ENCODE peak calls at places on chromosome 7, in six cellular contexts. F, S, G, M, P and Z are unnamed samples.

GRCh38 chr7:106346678-106347217 is 62.0 kb upstream of the NAMPT start:
- DNase-seq in F (no peak), S (no peak), G (no peak), M (peak; percentile 85), P (no peak), Z (peak; percentile 75)

GRCh38 chr7:108016841-108017775 is 14.1 kb upstream of the LAMB1 start:
- DNase-seq in F (no peak), S (peak; percentile 55), G (no peak), M (peak; percentile 45), P (no peak), Z (no peak)

GRCh38 chr7:47241112-47242065 is 340.5 kb downstream of the TNS3 start:
- DNase-seq in F (no peak), S (no peak), G (no peak), M (no peak), P (no peak), Z (no peak)

GRCh38 chr7:43394441-43395130 is 188.3 kb upstream of the STK17A start:
- DNase-seq in F (no peak), S (no peak), G (no peak), M (peak; percentile 6), P (no peak), Z (no peak)

GRCh38 chr7:129781128-129781855 is 169.8 kb downstream of the NRF1 start:
- DNase-seq in F (no peak), S (no peak), G (no peak), M (no peak), P (peak; percentile 62), Z (no peak)

GRCh38 chr7:133061792-133062191 is 20.1 kb downstream of the CHCHD3 start:
- DNase-seq in F (no peak), S (no peak), G (no peak), M (no peak), P (no peak), Z (no peak)

GRCh38 chr7:122260336-122260735 is 44.2 kb downstream of the FEZF1 start:
- DNase-seq in F (no peak), S (no peak), G (no peak), M (no peak), P (no peak), Z (no peak)

GRCh38 chr7:19108985-19109946 is 8.2 kb downstream of the TWIST1 start:
- DNase-seq in F (no peak), S (no peak), G (no peak), M (no peak), P (no peak), Z (no peak)

GRCh38 chr7:43112941-43113621 is 634 bp downstream of the HECW1 start:
- DNase-seq in F (peak; percentile 28), S (no peak), G (peak; percentile 29), M (peak; percentile 11), P (peak; percentile 59), Z (no peak)

GRCh38 chr7:129089521-129090212 is 34.8 kb upstream of the TNPO3 start:
- DNase-seq in F (no peak), S (no peak), G (no peak), M (no peak), P (no peak), Z (no peak)

GRCh38 chr7:18087687-18088078 is 60.0 kb upstream of the PRPS1L1 start:
- DNase-seq in F (no peak), S (no peak), G (no peak), M (peak; percentile 9), P (no peak), Z (no peak)

GRCh38 chr7:106952658-106953231 is 87.7 kb downstream of the PIK3CG start:
- DNase-seq in F (no peak), S (no peak), G (no peak), M (peak; percentile 95), P (no peak), Z (no peak)

GRCh38 chr7:132422502-132423101 is 153.7 kb downstream of the PLXNA4 start:
- DNase-seq in F (no peak), S (no peak), G (no peak), M (no peak), P (no peak), Z (no peak)

GRCh38 chr7:149422914-149423285 is 38.0 kb downstream of the ZNF777 start:
- DNase-seq in F (no peak), S (no peak), G (peak; percentile 39), M (no peak), P (no peak), Z (no peak)

GRCh38 chr7:83469076-83469475 is 179.9 kb downstream of the SEMA3E start:
- DNase-seq in F (no peak), S (no peak), G (no peak), M (no peak), P (no peak), Z (no peak)

GRCh38 chr7:91759205-91759863 is 121.2 kb downstream of the MTERF1 start:
- DNase-seq in F (peak; percentile 65), S (peak; percentile 79), G (no peak), M (peak; percentile 32), P (no peak), Z (peak; percentile 22)

DNA sequence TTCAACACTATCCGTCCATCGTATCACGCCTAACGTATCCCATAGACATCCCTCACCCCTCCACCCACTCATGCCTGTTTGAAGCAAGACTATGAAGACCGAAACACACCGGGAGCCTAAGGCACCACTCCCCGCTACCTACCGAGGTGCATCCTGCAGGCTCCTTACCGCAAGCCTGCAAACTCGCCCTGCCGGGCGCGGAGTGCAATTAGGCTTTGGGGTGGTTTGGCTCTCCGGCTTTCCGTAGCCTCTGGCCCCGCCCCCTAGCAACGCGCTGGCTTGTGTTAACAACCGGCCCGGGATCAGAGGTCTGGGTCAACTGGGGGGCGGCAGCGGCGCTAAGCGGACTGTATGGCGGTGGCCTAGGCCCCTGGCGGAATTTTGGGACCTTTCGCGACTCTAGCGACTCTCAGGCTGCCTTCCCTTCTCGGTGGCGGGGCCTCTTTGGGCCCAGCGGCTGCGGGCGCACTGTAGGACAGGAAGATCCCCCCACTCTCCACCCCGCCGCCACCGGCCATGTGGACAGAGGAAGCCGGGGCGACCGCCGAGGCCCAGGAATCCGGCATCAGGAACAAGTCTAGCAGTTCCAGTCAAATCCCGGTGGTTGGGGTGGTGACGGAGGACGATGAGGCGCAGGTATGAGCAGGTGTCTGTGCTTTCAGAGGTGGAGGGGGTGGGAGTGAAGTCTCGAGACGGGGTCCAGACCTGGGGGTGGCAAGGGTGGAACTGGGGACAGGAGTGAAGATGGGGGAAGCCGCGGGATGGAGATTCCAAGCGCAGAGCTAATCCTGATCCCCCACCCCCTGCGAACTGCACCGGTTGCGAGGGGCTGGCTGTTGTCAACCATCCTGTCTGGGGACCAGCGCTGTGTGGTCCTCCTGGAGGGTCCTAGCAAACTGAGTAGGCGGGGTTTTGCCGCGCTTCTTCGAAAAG is at the start of gene CFAP69:
- DNase-seq in F (peak; percentile 90), S (peak; percentile 78), G (peak; percentile 60), M (peak; percentile 95), P (peak; percentile 97), Z (peak; percentile 64)
- TF ChIP-seq POLR2AphosphoS5 in F (peak; percentile 92), S (peak; percentile 65), G (no peak), M (peak; percentile 36), P (no peak), Z (no peak)

DNA sequence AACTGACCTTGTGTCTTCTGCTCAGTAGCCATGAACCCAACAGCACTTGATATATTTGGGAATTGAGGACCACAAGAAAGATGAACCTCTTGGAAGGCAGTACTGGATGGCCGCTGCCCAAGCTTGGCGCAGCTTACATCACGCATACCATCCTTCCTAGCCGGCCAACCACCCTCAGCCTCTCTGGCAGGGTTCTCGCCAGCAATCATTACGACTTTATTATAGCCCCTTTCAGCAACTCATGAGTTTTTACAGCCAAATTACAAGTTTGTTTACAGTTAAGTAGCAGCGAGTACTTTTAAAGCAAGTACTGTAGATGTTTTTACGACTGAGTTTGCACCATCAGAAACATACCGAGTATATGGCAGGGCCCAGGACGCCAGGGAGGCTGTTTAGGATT is 769.1 kb downstream of the SUGCT start:
- DNase-seq in F (no peak), S (no peak), G (no peak), M (no peak), P (no peak), Z (no peak)
- TF ChIP-seq POLR2AphosphoS5 in F (peak; percentile 16), S (no peak), G (no peak), M (no peak), P (no peak), Z (no peak)

GRCh38 chr7:5413449-5413786 is 10.2 kb downstream of the TNRC18 start:
- DNase-seq in F (no peak), S (no peak), G (no peak), M (no peak), P (no peak), Z (no peak)
- TF ChIP-seq POLR2AphosphoS5 in F (no peak), S (no peak), G (no peak), M (no peak), P (no peak), Z (peak; percentile 43)

GRCh38 chr7:29882481-29882880 is 76.2 kb downstream of the WIPF3 start:
- DNase-seq in F (no peak), S (no peak), G (no peak), M (no peak), P (no peak), Z (no peak)
- TF ChIP-seq POLR2AphosphoS5 in F (no peak), S (no peak), G (no peak), M (no peak), P (no peak), Z (no peak)

GRCh38 chr7:38025815-38026214 is 105.4 kb downstream of the EPDR1 start:
- DNase-seq in F (no peak), S (no peak), G (no peak), M (no peak), P (no peak), Z (no peak)
- TF ChIP-seq POLR2AphosphoS5 in F (no peak), S (no peak), G (no peak), M (no peak), P (no peak), Z (no peak)

DNA sequence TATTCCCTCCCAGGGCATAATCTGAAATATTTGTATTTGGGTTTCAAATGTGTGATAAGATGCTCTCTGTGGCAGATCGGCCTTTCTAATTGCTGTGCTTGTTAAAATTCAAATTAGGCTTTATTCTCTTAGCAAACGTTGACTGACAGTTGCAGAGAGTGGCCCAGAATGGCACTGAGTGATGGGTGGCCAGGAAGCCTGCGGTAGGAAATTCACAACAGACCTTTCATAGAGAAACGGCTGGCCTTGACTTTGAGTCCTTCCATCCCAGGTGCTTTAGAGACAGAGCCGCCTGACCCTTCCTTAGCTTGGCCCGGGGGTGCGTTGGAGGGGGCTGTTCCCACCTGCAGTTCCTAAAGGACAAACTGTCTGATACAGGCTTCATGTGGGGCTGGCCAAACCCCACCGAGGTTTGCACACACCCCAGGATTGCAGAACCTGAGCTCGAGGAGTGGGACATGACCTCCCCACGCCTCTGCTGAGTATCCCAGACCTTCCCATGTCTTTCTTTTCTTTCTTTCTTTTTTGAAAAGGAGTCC is 152.7 kb downstream of the CUX1 start:
- DNase-seq in F (no peak), S (no peak), G (no peak), M (no peak), P (no peak), Z (no peak)
- TF ChIP-seq POLR2AphosphoS5 in F (no peak), S (no peak), G (no peak), M (no peak), P (no peak), Z (no peak)